ENCODE peak calls at places on chromosome 5, in six cellular contexts. E is Caki2; U is NCI-H1092; C is left ventricle myocardium superior; Y is activated gamma-delta T cell treated with anti-CD3 and anti-CD28 coated beads, Interleukin-2, amount 50 U/mL, for 16 hours; Q is activated CD4-positive, CD25-positive, alpha-beta regulatory T cell. V is an unnamed sample.

GRCh38 chr5:140038373-140038957 is 4.6 kb downstream of the NRG2 start:
- DNase-seq in C (no peak), U (no peak), Q (no peak), E (peak), Y (no peak), V (no peak)

GRCh38 chr5:143197260-143197656 is 206.2 kb downstream of the NR3C1 start:
- DNase-seq in U (no peak), C (no peak), E (no peak), Q (no peak), Y (no peak), V (no peak)

GRCh38 chr5:59540366-59540765 is 353.2 kb downstream of the PDE4D start:
- DNase-seq in C (no peak), Q (no peak), E (no peak), U (peak), Y (no peak), V (no peak)

GRCh38 chr5:148372883-148373282 is 10.9 kb upstream of the FBXO38 start:
- DNase-seq in E (no peak), Y (no peak), U (no peak), Q (no peak), C (no peak), V (no peak)

GRCh38 chr5:110354341-110354740 is 372.1 kb downstream of the TMEM232 start:
- DNase-seq in Y (no peak), C (no peak), Q (no peak), U (no peak), E (no peak), V (no peak)

GRCh38 chr5:135566422-135567416 is 12.1 kb downstream of the CXCL14 start:
- DNase-seq in U (no peak), C (no peak), E (no peak), Y (no peak), Q (no peak), V (no peak)

GRCh38 chr5:130400091-130400490 is 495.8 kb downstream of the CHSY3 start:
- DNase-seq in E (no peak), Y (no peak), C (no peak), Q (no peak), U (no peak), V (no peak)

GRCh38 chr5:113214606-113215323 is 220.0 kb downstream of the TSSK1B start:
- DNase-seq in C (no peak), Y (no peak), E (no peak), Q (no peak), U (no peak), V (no peak)

GRCh38 chr5:123371575-123372179 is 51.5 kb downstream of the CEP120 start:
- DNase-seq in Q (peak), C (peak), E (peak), U (peak), Y (peak), V (peak)

GRCh38 chr5:135488727-135489465 is 36.7 kb upstream of the TIFAB start:
- DNase-seq in Q (no peak), Y (no peak), U (peak), C (no peak), E (peak), V (peak)

GRCh38 chr5:33827335-33827734 is 64.5 kb downstream of the ADAMTS12 start:
- DNase-seq in Q (no peak), C (no peak), U (no peak), E (no peak), Y (no peak), V (no peak)

GRCh38 chr5:172525633-172526360 is 71.5 kb upstream of the SH3PXD2B start:
- DNase-seq in C (no peak), Q (no peak), E (no peak), Y (no peak), U (no peak), V (no peak)

GRCh38 chr5:180873628-180874520 is 12.8 kb upstream of the ZFP62 start:
- DNase-seq in Y (no peak), Q (peak), E (no peak), U (no peak), C (no peak), V (no peak)

GRCh38 chr5:67094476-67095300 is 101.9 kb downstream of the CD180 start:
- DNase-seq in C (no peak), Q (no peak), U (no peak), E (no peak), Y (no peak), V (no peak)

GRCh38 chr5:82352146-82352791 is 74.1 kb upstream of the RPS23 start:
- DNase-seq in U (no peak), C (no peak), Y (no peak), E (no peak), Q (no peak), V (no peak)

GRCh38 chr5:52837068-52837467 is 49.4 kb downstream of the ITGA1 start:
- DNase-seq in U (no peak), Y (no peak), C (no peak), Q (no peak), E (peak), V (no peak)

GRCh38 chr5:149049371-149049781 is 13.5 kb downstream of the SH3TC2 start:
- DNase-seq in Y (no peak), Q (no peak), E (peak), U (no peak), C (no peak), V (no peak)

GRCh38 chr5:140312067-140312790 is 9.3 kb upstream of the PFDN1 start:
- DNase-seq in C (no peak), Y (no peak), E (peak), Q (no peak), U (no peak), V (no peak)

GRCh38 chr5:83844320-83845068 is 123.8 kb upstream of the HAPLN1 start:
- DNase-seq in U (no peak), Q (no peak), Y (peak), C (peak), E (no peak), V (no peak)

GRCh38 chr5:150317048-150318003 is 14.6 kb upstream of the ARSI start:
- DNase-seq in U (no peak), E (peak), Y (no peak), C (no peak), Q (no peak), V (no peak)

GRCh38 chr5:68345595-68345994 is 130.0 kb downstream of the PIK3R1 start:
- DNase-seq in U (no peak), E (no peak), C (no peak), Y (no peak), Q (no peak), V (no peak)

GRCh38 chr5:141986072-141986471 is 17.2 kb downstream of the RNF14 start:
- DNase-seq in Q (no peak), U (no peak), E (no peak), C (no peak), Y (no peak), V (no peak)